ENCODE peak calls at places on chromosomes 6 and 20, in four cellular contexts. N is endothelial cell of umbilical vein, M is BE2C, I is heart right ventricle. E is an unnamed sample. For H3K4me1 and H3K36me3, the result is how much of the 10 kb centered on the place peaks cover.

GRCh38 chr20:10922941-10923340 is 249.1 kb upstream of the JAG1 start:
- DNase-seq in I (no peak), M (no peak), N (no peak), E (peak)

GRCh38 chr6:170473226-170473789 is 79.8 kb downstream of the PSMB1 start:
- DNase-seq in N (no peak), M (no peak), I (peak), E (no peak)

GRCh38 chr6:65937982-65938381 is 231.0 kb upstream of the EYS start:
- DNase-seq in M (no peak), N (no peak), I (no peak), E (no peak)

GRCh38 chr20:40637176-40637575 is 51.9 kb downstream of the MAFB start:
- DNase-seq in N (no peak), M (no peak), I (no peak), E (peak)

GRCh38 chr6:46969206-46969605 is 47.5 kb upstream of the ADGRF5 start:
- DNase-seq in N (no peak), I (no peak), M (no peak), E (no peak)

GRCh38 chr6:74510878-74511277 is 695.0 kb downstream of the COL12A1 start:
- DNase-seq in N (no peak), M (no peak), I (no peak), E (no peak)

GRCh38 chr6:19891446-19891845 is 54.3 kb downstream of the ID4 start:
- DNase-seq in I (no peak), M (no peak), N (no peak), E (no peak)

GRCh38 chr6:5782783-5783567 is 223.8 kb downstream of the NRN1 start:
- DNase-seq in I (peak), M (peak), N (no peak), E (no peak)

GRCh38 chr6:145749632-145750031 is 14.3 kb upstream of the EPM2A start:
- DNase-seq in N (peak), M (no peak), I (no peak), E (no peak)

GRCh38 chr20:53655909-53656652 is 62.4 kb upstream of the ZNF217 start:
- DNase-seq in M (no peak), I (no peak), N (no peak), E (no peak)
- H3K4me1 ChIP-seq in M (under half), I (under half), N (under half), E (under half)

GRCh38 chr6:43609402-43609801 is 19.7 kb downstream of the GTPBP2 start:
- DNase-seq in N (no peak), M (no peak), I (no peak), E (no peak)
- H3K36me3 ChIP-seq in N (under half), M (under half), I (half or more), E (half or more)

GRCh38 chr20:24423291-24423690 is 46.1 kb upstream of the SYNDIG1 start:
- DNase-seq in I (no peak), M (no peak), N (no peak), E (no peak)

GRCh38 chr20:24422361-24422760 is 47.1 kb upstream of the SYNDIG1 start:
- DNase-seq in N (no peak), M (no peak), I (no peak), E (no peak)

GRCh38 chr20:24421071-24421470 is 48.4 kb upstream of the SYNDIG1 start:
- DNase-seq in I (no peak), M (no peak), N (no peak), E (no peak)

GRCh38 chr20:24425523-24425922 is 43.9 kb upstream of the SYNDIG1 start:
- DNase-seq in M (no peak), N (no peak), I (no peak), E (no peak)

DNA sequence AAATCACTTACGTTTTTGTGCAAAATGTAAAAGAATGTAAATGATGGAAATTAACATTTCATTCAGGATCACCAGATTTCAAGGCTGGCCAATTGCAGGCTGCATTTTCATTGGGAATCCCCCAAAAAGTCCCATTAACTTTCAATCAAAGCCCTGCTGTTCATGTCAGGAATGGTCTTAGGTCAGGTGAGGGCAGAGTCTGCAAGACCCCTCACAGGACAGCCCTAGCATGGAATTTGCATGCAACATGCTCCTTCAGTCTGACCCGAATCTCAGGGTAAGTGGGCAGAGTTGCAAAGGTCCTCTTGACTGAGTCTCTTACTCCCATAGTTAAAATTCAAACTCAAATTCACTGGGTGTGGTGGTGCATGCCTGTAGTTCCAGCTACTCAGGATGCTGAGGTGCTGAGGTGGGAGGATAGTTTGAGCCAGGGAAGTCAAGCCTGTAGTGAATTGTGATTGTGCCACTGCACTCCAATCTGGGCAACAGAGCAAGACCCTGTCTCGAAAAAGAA is 45.6 kb upstream of the SYNDIG1 start:
- DNase-seq in M (no peak), I (no peak), N (no peak), E (no peak)
- H3K4me3 ChIP-seq in M (no peak), I (no peak), N (no peak), E (no peak)

DNA sequence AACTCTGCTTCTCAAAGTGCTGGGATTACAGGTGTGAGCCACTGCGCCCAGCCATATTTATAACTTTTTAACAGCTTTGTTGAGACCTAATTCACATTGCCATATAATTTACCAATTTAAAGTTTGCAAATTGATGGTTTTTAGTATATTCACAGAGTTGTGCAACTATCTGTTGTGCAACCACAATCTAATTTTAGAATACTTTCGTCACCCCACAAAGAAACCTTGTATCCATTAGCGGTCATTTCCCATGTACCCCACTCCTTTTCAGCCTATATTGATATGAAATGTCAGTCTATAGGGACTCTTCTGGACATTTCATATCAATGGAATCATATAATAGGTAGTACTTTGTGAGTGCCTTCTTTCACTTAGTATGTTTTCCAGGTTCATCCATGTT is 55.8 kb downstream of the FOXO3 start:
- DNase-seq in N (no peak), M (no peak), I (no peak), E (no peak)
- H3K4me1 ChIP-seq in N (under half), M (under half), I (under half), E (half or more)

GRCh38 chr6:29403801-29404200 is 8.4 kb downstream of the OR12D2 start:
- DNase-seq in I (no peak), M (no peak), N (no peak), E (no peak)
- H3K36me3 ChIP-seq in I (under half), M (under half), N (under half), E (under half)

GRCh38 chr6:138258197-138258596 is 39.9 kb upstream of the PBOV1 start:
- DNase-seq in I (no peak), M (no peak), N (no peak), E (no peak)

GRCh38 chr6:138253731-138254130 is 35.4 kb upstream of the PBOV1 start:
- DNase-seq in M (no peak), N (no peak), I (no peak), E (no peak)

GRCh38 chr6:138255443-138255842 is 37.2 kb upstream of the PBOV1 start:
- DNase-seq in M (no peak), I (no peak), N (no peak), E (no peak)

GRCh38 chr6:138258991-138259390 is 40.7 kb upstream of the PBOV1 start:
- DNase-seq in I (no peak), M (no peak), N (no peak), E (no peak)

DNA sequence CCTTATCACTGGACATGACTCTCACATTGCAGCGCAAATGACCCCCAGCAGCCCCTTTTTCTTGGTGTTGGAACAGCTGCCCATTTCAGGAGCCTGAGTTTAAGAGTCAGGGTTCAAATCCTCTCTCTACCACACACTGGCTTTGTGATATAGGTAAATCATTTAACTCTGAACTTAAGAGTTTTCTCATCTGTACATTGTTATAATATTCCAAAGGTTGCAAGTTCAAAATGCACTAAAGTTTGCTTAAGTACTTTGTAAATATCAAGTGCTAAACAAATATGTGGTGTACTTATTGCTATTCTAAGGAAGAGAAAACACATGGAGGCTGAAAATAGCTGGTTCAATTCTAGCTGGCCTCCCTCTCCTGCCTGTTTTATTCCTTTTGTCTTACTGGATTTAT is 39.3 kb upstream of the PBOV1 start:
- DNase-seq in M (no peak), I (no peak), N (no peak), E (no peak)
- H3K4me3 ChIP-seq in M (no peak), I (no peak), N (no peak), E (no peak)